ENCODE peak calls at places on chromosomes 13 and 19, in four cellular contexts. R, S, B and W are unnamed samples.

GRCh38 chr13:102571075-102571474 is 25.7 kb upstream of the TPP2 start:
- DNase-seq in R (peak; percentile 10), B (no peak), S (no peak), W (no peak)

GRCh38 chr19:44796701-44797115 is 12.2 kb upstream of the BCAM start:
- DNase-seq in B (no peak), R (peak; percentile 52), S (no peak), W (no peak)

GRCh38 chr13:41137241-41137640 is 4.6 kb upstream of the KBTBD6 start:
- DNase-seq in S (no peak), R (no peak), B (no peak), W (no peak)

GRCh38 chr19:39038098-39038497 is 5.7 kb upstream of the FBXO27 start:
- DNase-seq in R (peak; percentile 65), S (no peak), B (peak; percentile 30), W (no peak)

GRCh38 chr19:53916004-53916403 is 6.9 kb downstream of the CACNG7 start:
- DNase-seq in B (no peak), R (no peak), S (no peak), W (no peak)

GRCh38 chr13:114082849-114083645 is 49.4 kb downstream of the RASA3 start:
- DNase-seq in R (no peak), S (no peak), B (no peak), W (no peak)

GRCh38 chr19:33302175-33302973 is at the start of gene CEBPA:
- DNase-seq in S (peak; percentile 53), R (peak; percentile 95), B (peak; percentile 91), W (peak; percentile 81)

GRCh38 chr13:97445504-97446187 is 11.7 kb downstream of the RAP2A start:
- DNase-seq in S (no peak), R (no peak), B (no peak), W (no peak)

GRCh38 chr13:27396252-27396846 is 28.1 kb upstream of the GTF3A start:
- DNase-seq in B (no peak), R (no peak), S (no peak), W (no peak)

GRCh38 chr13:26601669-26602068 is 44.2 kb downstream of the WASF3 start:
- DNase-seq in R (no peak), S (no peak), B (peak; percentile 26), W (no peak)

GRCh38 chr13:112583592-112584277 is 4.2 kb downstream of the TUBGCP3 start:
- DNase-seq in S (no peak), R (no peak), B (no peak), W (no peak)

GRCh38 chr13:113113846-113114271 is 8.3 kb downstream of the F7 start:
- DNase-seq in B (no peak), S (no peak), R (no peak), W (peak; percentile 41)

GRCh38 chr13:37716796-37717195 is 118.2 kb upstream of the POSTN start:
- DNase-seq in B (no peak), R (no peak), S (no peak), W (no peak)
- H3K4me3 ChIP-seq in B (no peak overlapping the region), R (no peak overlapping the region), S (no peak overlapping the region), W (peak overlapping the region; percentile 32)

DNA sequence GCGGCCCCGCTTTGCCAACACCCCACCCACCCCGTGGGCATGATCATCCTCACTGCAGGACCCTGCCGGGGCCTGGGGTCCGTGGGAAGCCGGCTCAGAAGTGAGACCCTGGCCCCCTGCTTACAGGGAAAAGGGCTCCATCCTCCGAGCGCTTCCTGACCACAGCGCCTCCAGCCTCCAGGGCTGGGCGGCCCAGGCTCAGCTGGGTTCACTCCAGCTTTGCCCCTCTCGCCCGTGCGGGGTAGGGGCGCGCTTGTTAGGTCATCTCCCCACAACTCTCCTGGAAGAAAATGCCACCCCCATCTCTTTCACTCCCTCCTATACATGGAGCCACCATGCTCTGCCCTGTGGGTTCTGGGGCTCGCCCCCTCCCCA is 6.6 kb upstream of the C1QTNF9B start:
- DNase-seq in S (no peak), R (no peak), B (no peak), W (no peak)
- H3K4me3 ChIP-seq in S (no peak overlapping the region), R (no peak overlapping the region), B (no peak overlapping the region), W (peak overlapping the region; percentile 61)

DNA sequence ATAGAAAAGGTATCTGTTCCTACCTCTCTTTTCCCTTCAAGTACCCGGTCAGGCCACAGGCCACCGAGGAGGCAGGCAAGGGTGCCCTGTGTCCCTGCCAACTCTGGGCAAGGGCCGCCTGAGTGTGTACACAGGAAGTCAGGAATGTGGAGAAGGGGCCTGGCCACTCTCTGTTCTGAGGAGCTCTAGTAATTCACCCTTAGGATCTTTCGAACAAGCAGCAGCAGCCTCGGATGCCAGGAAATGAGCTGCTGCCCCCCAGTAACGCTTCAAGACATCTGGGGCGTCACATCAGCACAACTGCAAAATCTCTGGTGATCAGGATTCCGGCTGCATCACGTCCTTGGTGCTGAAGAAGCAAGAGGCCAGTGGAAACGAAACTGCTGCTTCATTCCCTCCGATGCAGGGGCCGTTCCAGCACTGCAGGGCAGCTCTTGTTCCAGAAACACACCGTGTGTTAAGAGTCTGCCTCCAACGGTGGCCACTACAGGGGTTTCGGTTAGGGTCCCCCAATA is 2.0 kb downstream of the RAB20 start:
- DNase-seq in R (peak; percentile 30), B (no peak), S (no peak), W (peak; percentile 84)
- H3K4me3 ChIP-seq in R (no peak overlapping the region), B (peak overlapping the region; percentile 91), S (peak overlapping the region; percentile 71), W (peak overlapping the region; percentile 81)

GRCh38 chr13:31947105-31947504 is 84.5 kb upstream of the FRY start:
- DNase-seq in S (no peak), B (no peak), R (no peak), W (no peak)

GRCh38 chr13:31947506-31947905 is 84.1 kb upstream of the FRY start:
- DNase-seq in S (no peak), B (no peak), R (peak; percentile 17), W (no peak)

GRCh38 chr13:31951215-31951678 is 80.3 kb upstream of the FRY start:
- DNase-seq in S (peak; percentile 16), R (peak; percentile 8), B (no peak), W (no peak)

GRCh38 chr13:31952641-31953380 is 78.8 kb upstream of the FRY start:
- DNase-seq in S (no peak), B (no peak), R (peak; percentile 69), W (no peak)

DNA sequence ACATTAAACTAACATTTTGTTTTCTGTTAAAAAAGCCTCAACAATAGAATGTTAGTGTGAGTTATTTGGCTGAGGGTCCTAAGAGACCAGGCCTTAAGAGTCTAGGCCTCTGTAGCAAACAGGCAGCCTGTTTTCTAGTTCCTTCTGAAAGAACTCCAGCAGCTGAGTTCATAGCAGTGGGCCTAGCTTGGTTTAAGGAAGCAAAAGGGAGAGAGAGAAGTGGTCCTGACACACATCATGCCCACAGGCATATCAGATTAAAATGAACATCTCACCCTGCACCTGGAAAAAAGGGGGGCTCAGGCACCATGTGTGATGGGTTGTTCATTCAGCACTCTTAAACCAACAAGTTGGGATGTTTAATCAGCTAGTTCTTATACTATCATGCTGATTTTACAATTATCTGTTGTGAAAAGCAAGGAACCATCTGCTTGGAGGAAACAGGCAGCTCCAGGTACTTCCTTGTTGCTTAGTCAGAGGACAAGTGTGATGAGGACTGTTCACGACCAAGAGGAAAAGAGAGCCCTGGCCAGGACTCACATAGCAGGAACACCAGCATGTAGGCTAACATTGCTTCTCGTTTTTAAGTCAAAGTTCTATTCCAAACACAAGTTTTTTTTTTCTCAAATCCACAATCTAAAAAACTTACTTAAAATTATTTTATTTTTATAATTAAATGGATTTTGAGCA is 81.3 kb upstream of the FRY start:
- DNase-seq in R (no peak), B (no peak), S (no peak), W (no peak)
- H3K4me3 ChIP-seq in R (no peak overlapping the region), B (no peak overlapping the region), S (no peak overlapping the region), W (no peak overlapping the region)

GRCh38 chr19:41951686-41952172 is 7.4 kb downstream of the RABAC1 start:
- DNase-seq in R (peak; percentile 74), S (peak; percentile 61), B (peak; percentile 91), W (no peak)
- H3K4me3 ChIP-seq in R (no peak overlapping the region), S (no peak overlapping the region), B (no peak overlapping the region), W (no peak overlapping the region)

DNA sequence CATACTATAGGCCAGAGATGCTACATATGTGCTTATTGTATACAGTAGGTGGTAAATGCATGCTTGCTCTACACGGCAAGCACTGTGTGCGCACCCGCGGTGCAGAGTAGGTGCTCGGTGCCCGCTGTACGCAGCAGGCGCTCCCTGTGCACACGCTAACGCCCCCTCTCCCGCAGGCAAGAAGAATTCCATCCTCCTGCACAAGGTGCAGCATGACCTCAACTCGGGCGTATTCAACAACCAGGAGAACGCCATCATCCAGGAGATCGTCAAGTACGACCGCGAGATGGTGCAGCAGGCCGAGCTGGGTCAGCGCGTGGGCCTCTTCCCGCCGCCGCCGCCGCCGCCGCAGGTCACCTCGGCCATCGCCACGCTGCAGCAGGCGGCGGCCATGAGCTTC is 17.7 kb downstream of the POLRMT start:
- DNase-seq in S (no peak), R (no peak), B (no peak), W (no peak)
- H3K4me3 ChIP-seq in S (no peak overlapping the region), R (no peak overlapping the region), B (no peak overlapping the region), W (peak overlapping the region; percentile 58)